ENCODE peak calls at places on chromosomes 7 and 10, in six cellular contexts. One of them, this sample, is unnamed.

GRCh38 chr7:83956104-83956503 is 238.5 kb downstream of the SEMA3A start:
- DNase-seq in lower lobe of right lung: no peak
- DNase-seq in RWPE1: no peak
- DNase-seq in SJSA1: no peak
- DNase-seq in naive thymus-derived CD4-positive, alpha-beta T cell: no peak
- DNase-seq in substantia nigra: no peak
- DNase-seq in this sample: no peak

GRCh38 chr10:121702351-121703320 is 104.4 kb upstream of the FGFR2 start:
- DNase-seq in lower lobe of right lung: no peak
- DNase-seq in RWPE1: peak
- DNase-seq in SJSA1: no peak
- DNase-seq in naive thymus-derived CD4-positive, alpha-beta T cell: no peak
- DNase-seq in substantia nigra: no peak
- DNase-seq in this sample: no peak

GRCh38 chr10:101644002-101644401 is 51.0 kb downstream of the FBXW4 start:
- DNase-seq in lower lobe of right lung: no peak
- DNase-seq in RWPE1: no peak
- DNase-seq in SJSA1: no peak
- DNase-seq in naive thymus-derived CD4-positive, alpha-beta T cell: no peak
- DNase-seq in substantia nigra: no peak
- DNase-seq in this sample: no peak

GRCh38 chr7:157267516-157267915 is 69.3 kb upstream of the DNAJB6 start:
- DNase-seq in lower lobe of right lung: no peak
- DNase-seq in RWPE1: no peak
- DNase-seq in SJSA1: no peak
- DNase-seq in naive thymus-derived CD4-positive, alpha-beta T cell: no peak
- DNase-seq in substantia nigra: no peak
- DNase-seq in this sample: no peak

GRCh38 chr10:121577568-121577967 is 20.7 kb downstream of the FGFR2 start:
- DNase-seq in lower lobe of right lung: no peak
- DNase-seq in RWPE1: peak
- DNase-seq in SJSA1: no peak
- DNase-seq in naive thymus-derived CD4-positive, alpha-beta T cell: no peak
- DNase-seq in substantia nigra: no peak
- DNase-seq in this sample: no peak

GRCh38 chr10:55370021-55370420 is 569.0 kb upstream of the PCDH15 start:
- DNase-seq in lower lobe of right lung: no peak
- DNase-seq in RWPE1: no peak
- DNase-seq in SJSA1: no peak
- DNase-seq in naive thymus-derived CD4-positive, alpha-beta T cell: no peak
- DNase-seq in substantia nigra: no peak
- DNase-seq in this sample: no peak

GRCh38 chr7:70654979-70655378 is 477.0 kb upstream of the GALNT17 start:
- DNase-seq in lower lobe of right lung: no peak
- DNase-seq in RWPE1: no peak
- DNase-seq in SJSA1: no peak
- DNase-seq in naive thymus-derived CD4-positive, alpha-beta T cell: no peak
- DNase-seq in substantia nigra: no peak
- DNase-seq in this sample: no peak

GRCh38 chr7:104241581-104241980 is 33.8 kb upstream of the ORC5 start:
- DNase-seq in lower lobe of right lung: no peak
- DNase-seq in RWPE1: no peak
- DNase-seq in SJSA1: no peak
- DNase-seq in naive thymus-derived CD4-positive, alpha-beta T cell: no peak
- DNase-seq in substantia nigra: no peak
- DNase-seq in this sample: no peak

GRCh38 chr7:20684581-20684980 is 69.1 kb downstream of the ABCB5 start:
- DNase-seq in lower lobe of right lung: no peak
- DNase-seq in RWPE1: no peak
- DNase-seq in SJSA1: no peak
- DNase-seq in naive thymus-derived CD4-positive, alpha-beta T cell: no peak
- DNase-seq in substantia nigra: no peak
- DNase-seq in this sample: no peak

GRCh38 chr10:88038268-88038667 is 174.8 kb downstream of the PTEN start:
- DNase-seq in lower lobe of right lung: no peak
- DNase-seq in RWPE1: no peak
- DNase-seq in SJSA1: no peak
- DNase-seq in naive thymus-derived CD4-positive, alpha-beta T cell: no peak
- DNase-seq in substantia nigra: no peak
- DNase-seq in this sample: no peak

GRCh38 chr10:132696728-132697567 is 89.0 kb downstream of the NKX6-2 start:
- DNase-seq in lower lobe of right lung: peak
- DNase-seq in RWPE1: no peak
- DNase-seq in SJSA1: no peak
- DNase-seq in naive thymus-derived CD4-positive, alpha-beta T cell: no peak
- DNase-seq in substantia nigra: no peak
- DNase-seq in this sample: no peak

GRCh38 chr10:50477287-50477686 is 146.5 kb downstream of the SGMS1 start:
- DNase-seq in lower lobe of right lung: no peak
- DNase-seq in RWPE1: no peak
- DNase-seq in SJSA1: no peak
- DNase-seq in naive thymus-derived CD4-positive, alpha-beta T cell: no peak
- DNase-seq in substantia nigra: no peak
- DNase-seq in this sample: no peak

GRCh38 chr10:15182541-15183207 is 14.2 kb upstream of the NMT2 start:
- DNase-seq in lower lobe of right lung: no peak
- DNase-seq in RWPE1: no peak
- DNase-seq in SJSA1: no peak
- DNase-seq in naive thymus-derived CD4-positive, alpha-beta T cell: no peak
- DNase-seq in substantia nigra: no peak
- DNase-seq in this sample: no peak

GRCh38 chr10:63064706-63065105 is 68.4 kb upstream of the NRBF2 start:
- DNase-seq in lower lobe of right lung: no peak
- DNase-seq in RWPE1: no peak
- DNase-seq in SJSA1: no peak
- DNase-seq in naive thymus-derived CD4-positive, alpha-beta T cell: no peak
- DNase-seq in substantia nigra: no peak
- DNase-seq in this sample: no peak

DNA sequence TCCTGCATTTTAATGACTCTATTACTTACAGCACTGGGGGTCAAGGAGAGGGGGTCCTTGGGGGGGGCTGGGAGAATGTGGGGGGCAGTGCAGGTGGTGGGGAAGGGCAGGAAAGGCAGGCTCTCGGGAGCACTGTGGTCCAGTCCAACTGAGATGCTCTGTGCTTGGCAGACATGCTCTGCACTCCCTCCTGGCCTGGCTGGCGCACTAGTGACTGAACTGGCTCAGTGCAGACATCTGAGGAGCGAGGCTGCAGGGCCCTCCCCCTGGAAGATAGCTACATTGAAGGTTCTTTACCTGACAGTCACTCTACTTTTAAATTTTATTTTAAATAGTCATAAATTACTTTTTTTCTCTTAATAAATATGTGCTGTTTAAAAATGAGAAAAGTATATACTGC is 105.7 kb downstream of the NEURL1 start:
- DNase-seq in lower lobe of right lung: no peak
- DNase-seq in RWPE1: no peak
- DNase-seq in SJSA1: no peak
- DNase-seq in naive thymus-derived CD4-positive, alpha-beta T cell: no peak
- DNase-seq in substantia nigra: no peak
- DNase-seq in this sample: no peak
- H3K27ac ChIP-seq in lower lobe of right lung: no peak
- H3K27ac ChIP-seq in RWPE1: peak
- H3K27ac ChIP-seq in SJSA1: no peak
- H3K27ac ChIP-seq in naive thymus-derived CD4-positive, alpha-beta T cell: no peak
- H3K27ac ChIP-seq in substantia nigra: peak
- H3K27ac ChIP-seq in this sample: peak

GRCh38 chr7:27166475-27167169 is 1.3 kb upstream of the HOXA9 start:
- DNase-seq in lower lobe of right lung: peak
- DNase-seq in RWPE1: no peak
- DNase-seq in SJSA1: no peak
- DNase-seq in naive thymus-derived CD4-positive, alpha-beta T cell: no peak
- DNase-seq in substantia nigra: no peak
- DNase-seq in this sample: no peak
- H3K27ac ChIP-seq in lower lobe of right lung: no peak
- H3K27ac ChIP-seq in RWPE1: peak
- H3K27ac ChIP-seq in SJSA1: peak
- H3K27ac ChIP-seq in naive thymus-derived CD4-positive, alpha-beta T cell: no peak
- H3K27ac ChIP-seq in substantia nigra: no peak
- H3K27ac ChIP-seq in this sample: no peak

DNA sequence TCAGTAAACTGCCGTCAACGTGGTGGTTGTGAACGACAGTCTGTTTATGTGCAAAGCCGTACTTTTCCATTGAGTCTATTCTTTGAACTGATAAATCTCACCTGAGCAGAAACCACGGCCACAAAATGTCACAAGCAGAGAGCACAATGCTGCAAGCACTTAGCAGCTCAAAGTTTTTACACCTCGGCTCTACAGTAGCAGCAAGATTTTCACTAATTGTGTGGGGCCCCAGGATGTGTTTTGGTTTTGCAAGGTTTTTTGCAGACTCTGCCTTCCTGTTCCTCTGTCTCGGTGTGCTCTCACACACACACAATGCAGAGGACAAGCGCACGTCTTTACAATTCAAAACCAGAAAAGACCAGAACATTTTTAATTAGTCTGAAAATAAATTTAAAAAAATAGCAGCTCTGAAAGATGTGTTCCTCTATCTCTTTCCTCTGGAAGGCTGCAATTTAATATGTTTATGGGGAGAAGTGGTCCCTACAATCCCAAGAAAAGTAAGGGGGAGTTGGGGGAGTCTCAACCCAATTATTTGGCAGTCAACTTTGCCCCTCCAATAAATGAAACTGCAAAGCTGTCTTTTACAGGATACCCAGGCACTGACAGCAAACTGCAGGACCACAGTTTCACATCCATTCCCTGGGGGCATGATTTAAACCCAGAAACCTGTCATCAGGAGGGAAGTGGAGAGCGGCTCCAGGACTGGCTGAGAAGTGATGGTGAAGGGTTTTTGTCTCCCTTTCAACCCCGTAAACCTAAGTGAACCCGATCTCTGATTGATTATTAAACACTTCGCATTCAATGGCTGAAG is 73.8 kb upstream of the SFMBT2 start:
- DNase-seq in lower lobe of right lung: no peak
- DNase-seq in RWPE1: no peak
- DNase-seq in SJSA1: no peak
- DNase-seq in naive thymus-derived CD4-positive, alpha-beta T cell: peak
- DNase-seq in substantia nigra: no peak
- DNase-seq in this sample: no peak
- H3K27ac ChIP-seq in lower lobe of right lung: peak
- H3K27ac ChIP-seq in RWPE1: no peak
- H3K27ac ChIP-seq in SJSA1: no peak
- H3K27ac ChIP-seq in naive thymus-derived CD4-positive, alpha-beta T cell: peak
- H3K27ac ChIP-seq in substantia nigra: peak
- H3K27ac ChIP-seq in this sample: no peak

GRCh38 chr7:99218406-99219184 is 10.7 kb upstream of the KPNA7 start:
- DNase-seq in lower lobe of right lung: no peak
- DNase-seq in RWPE1: no peak
- DNase-seq in SJSA1: no peak
- DNase-seq in naive thymus-derived CD4-positive, alpha-beta T cell: no peak
- DNase-seq in substantia nigra: no peak
- DNase-seq in this sample: no peak

GRCh38 chr7:99221866-99222265 is 14.0 kb upstream of the KPNA7 start:
- DNase-seq in lower lobe of right lung: no peak
- DNase-seq in RWPE1: no peak
- DNase-seq in SJSA1: no peak
- DNase-seq in naive thymus-derived CD4-positive, alpha-beta T cell: no peak
- DNase-seq in substantia nigra: no peak
- DNase-seq in this sample: no peak

GRCh38 chr7:99219185-99219767 is 11.4 kb upstream of the KPNA7 start:
- DNase-seq in lower lobe of right lung: no peak
- DNase-seq in RWPE1: no peak
- DNase-seq in SJSA1: no peak
- DNase-seq in naive thymus-derived CD4-positive, alpha-beta T cell: no peak
- DNase-seq in substantia nigra: no peak
- DNase-seq in this sample: no peak

GRCh38 chr7:99224263-99224947 is 16.5 kb upstream of the KPNA7 start:
- DNase-seq in lower lobe of right lung: no peak
- DNase-seq in RWPE1: peak
- DNase-seq in SJSA1: no peak
- DNase-seq in naive thymus-derived CD4-positive, alpha-beta T cell: no peak
- DNase-seq in substantia nigra: no peak
- DNase-seq in this sample: no peak

DNA sequence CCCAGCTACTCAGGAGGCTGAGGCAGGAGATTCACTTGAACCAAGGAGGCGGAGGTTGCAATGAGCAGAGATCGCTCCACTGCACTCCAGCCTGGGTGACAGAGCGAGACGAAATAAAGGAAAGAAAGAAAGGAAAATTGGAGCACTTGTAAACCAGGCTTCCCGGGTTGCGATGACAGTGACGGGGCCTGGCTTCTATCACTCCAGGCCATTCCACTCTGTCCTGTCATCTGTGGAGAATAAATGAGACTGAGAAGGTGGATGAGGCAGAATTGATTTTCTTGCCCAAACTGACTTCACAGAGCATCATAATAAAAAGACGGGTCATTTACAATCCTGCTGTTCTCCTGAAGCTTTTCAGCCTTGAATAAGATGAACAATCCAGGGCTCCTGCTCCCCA is 12.1 kb upstream of the KPNA7 start:
- DNase-seq in lower lobe of right lung: no peak
- DNase-seq in RWPE1: no peak
- DNase-seq in SJSA1: no peak
- DNase-seq in naive thymus-derived CD4-positive, alpha-beta T cell: no peak
- DNase-seq in substantia nigra: no peak
- DNase-seq in this sample: no peak
- H3K27ac ChIP-seq in lower lobe of right lung: no peak
- H3K27ac ChIP-seq in RWPE1: peak
- H3K27ac ChIP-seq in SJSA1: no peak
- H3K27ac ChIP-seq in naive thymus-derived CD4-positive, alpha-beta T cell: no peak
- H3K27ac ChIP-seq in substantia nigra: no peak
- H3K27ac ChIP-seq in this sample: no peak

GRCh38 chr7:30254248-30254647 is 30.1 kb upstream of the ZNRF2 start:
- DNase-seq in lower lobe of right lung: no peak
- DNase-seq in RWPE1: no peak
- DNase-seq in SJSA1: no peak
- DNase-seq in naive thymus-derived CD4-positive, alpha-beta T cell: no peak
- DNase-seq in substantia nigra: no peak
- DNase-seq in this sample: no peak
- H3K27ac ChIP-seq in lower lobe of right lung: no peak
- H3K27ac ChIP-seq in RWPE1: no peak
- H3K27ac ChIP-seq in SJSA1: no peak
- H3K27ac ChIP-seq in naive thymus-derived CD4-positive, alpha-beta T cell: no peak
- H3K27ac ChIP-seq in substantia nigra: no peak
- H3K27ac ChIP-seq in this sample: no peak

This sample was measured in caudate nucleus.